ENCODE peak calls at places on chromosomes 6 and 20, in five cellular contexts. L is AG04450; U is gastrocnemius medialis; X is CD8-positive, alpha-beta T cell; V is cardiac muscle cell. R is an unnamed sample. For H3K27me3, the result is how much of the 10 kb centered on the place peaks cover.

GRCh38 chr20:16528078-16528477 is 45.2 kb downstream of the KIF16B start:
- DNase-seq in L (peak), U (peak), X (no peak), V (peak), R (no peak)

GRCh38 chr20:46594725-46595124 is 44.3 kb upstream of the OCSTAMP start:
- DNase-seq in L (no peak), U (no peak), X (no peak), V (no peak), R (no peak)

GRCh38 chr6:39566381-39566934 is 158.8 kb downstream of the KIF6 start:
- DNase-seq in L (no peak), U (no peak), X (no peak), V (no peak), R (no peak)

GRCh38 chr20:62285722-62286121 is 17.1 kb upstream of the ADRM1 start:
- DNase-seq in L (no peak), U (no peak), X (no peak), V (no peak), R (no peak)

GRCh38 chr20:48818481-48818987 is 9.3 kb downstream of the PREX1 start:
- DNase-seq in L (no peak), U (no peak), X (peak), V (no peak), R (no peak)

GRCh38 chr6:28771401-28772267 is 152.2 kb downstream of the TRIM27 start:
- DNase-seq in L (no peak), U (no peak), X (no peak), V (no peak), R (no peak)

GRCh38 chr6:13491538-13491937 is 4.1 kb upstream of the GFOD1 start:
- DNase-seq in L (no peak), U (no peak), X (no peak), V (no peak), R (no peak)

GRCh38 chr6:1592852-1593251 is 16.9 kb upstream of the FOXC1 start:
- DNase-seq in L (no peak), U (no peak), X (no peak), V (no peak), R (no peak)

GRCh38 chr20:61252601-61253263 is 671 bp downstream of the CDH4 start:
- DNase-seq in L (no peak), U (no peak), X (no peak), V (peak), R (peak)

GRCh38 chr20:51800769-51801219 is 1.5 kb downstream of the SALL4 start:
- DNase-seq in L (no peak), U (no peak), X (no peak), V (peak), R (peak)

DNA sequence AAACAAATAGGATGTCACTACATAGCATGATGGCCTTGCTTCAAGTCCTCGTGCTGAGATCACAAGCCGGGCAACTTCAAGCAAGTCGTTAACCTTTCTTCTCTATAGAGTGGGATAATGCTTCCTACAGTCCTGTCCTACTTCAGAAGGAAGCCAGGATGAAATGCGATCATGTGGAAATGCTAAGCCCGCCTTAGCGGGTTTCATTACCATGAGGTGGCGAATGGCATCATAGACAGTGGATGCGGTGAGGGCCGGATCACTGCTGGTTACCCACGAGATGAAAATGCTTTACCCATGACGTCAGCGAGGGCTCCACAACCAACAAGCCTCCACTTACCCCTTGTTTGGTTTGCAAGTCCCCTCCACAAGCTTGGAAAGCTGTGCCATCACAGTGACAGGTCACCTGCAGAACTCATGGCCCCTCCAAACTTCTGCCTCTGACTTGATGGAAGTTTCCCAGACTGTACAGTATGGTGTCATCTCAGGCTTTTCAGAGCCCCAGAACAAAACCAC is 206.4 kb downstream of the TBXT start:
- DNase-seq in L (no peak), U (no peak), X (no peak), V (no peak), R (no peak)
- H3K27me3 ChIP-seq in L (under half), U (under half), X (under half), V (under half), R (under half)

GRCh38 chr6:25086500-25087091 is 150.8 kb upstream of the RIPOR2 start:
- DNase-seq in L (no peak), U (no peak), X (no peak), V (no peak), R (no peak)
- H3K4me3 ChIP-seq in L (no peak), U (no peak), X (no peak), V (no peak), R (no peak)

GRCh38 chr6:41345901-41346300 is 10.5 kb downstream of the NCR2 start:
- DNase-seq in L (no peak), U (no peak), X (no peak), V (no peak), R (no peak)

GRCh38 chr6:41346435-41346834 is 11.0 kb downstream of the NCR2 start:
- DNase-seq in L (no peak), U (no peak), X (no peak), V (peak), R (no peak)

GRCh38 chr6:41343641-41344187 is 8.3 kb downstream of the NCR2 start:
- DNase-seq in L (no peak), U (no peak), X (no peak), V (no peak), R (no peak)

GRCh38 chr6:41342241-41342640 is 6.8 kb downstream of the NCR2 start:
- DNase-seq in L (no peak), U (no peak), X (no peak), V (no peak), R (no peak)

DNA sequence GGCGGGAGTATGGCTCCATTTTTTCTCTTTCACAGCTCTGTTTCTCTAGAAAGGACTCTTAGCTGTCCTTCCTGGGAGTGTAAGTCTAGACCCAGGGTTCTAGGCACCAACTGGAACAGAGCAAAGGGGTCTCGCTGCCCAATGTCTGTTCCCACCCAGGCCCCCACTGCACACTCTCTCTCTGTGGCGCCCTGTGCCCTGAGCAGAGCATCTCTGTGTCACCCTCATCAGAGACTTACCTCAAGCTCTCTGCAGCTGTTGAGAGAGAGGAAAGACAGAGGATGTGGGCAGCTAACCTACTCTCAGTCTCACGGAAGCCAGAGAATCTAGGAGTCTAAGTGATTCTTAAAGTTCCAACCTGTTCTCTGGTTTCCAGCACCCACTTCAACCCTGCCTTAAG is 9.5 kb downstream of the NCR2 start:
- DNase-seq in L (no peak), U (no peak), X (peak), V (no peak), R (no peak)
- H3K27me3 ChIP-seq in L (under half), U (under half), X (under half), V (under half), R (under half)

GRCh38 chr6:109007521-109007920 is 87.1 kb downstream of the SESN1 start:
- DNase-seq in L (no peak), U (no peak), X (no peak), V (no peak), R (no peak)

GRCh38 chr6:109006818-109007217 is 87.8 kb downstream of the SESN1 start:
- DNase-seq in L (no peak), U (no peak), X (no peak), V (no peak), R (no peak)

GRCh38 chr6:109008951-109009760 is 85.5 kb downstream of the SESN1 start:
- DNase-seq in L (peak), U (peak), X (peak), V (peak), R (peak)

GRCh38 chr6:109008537-109008950 is 86.1 kb downstream of the SESN1 start:
- DNase-seq in L (no peak), U (no peak), X (no peak), V (peak), R (no peak)

GRCh38 chr6:109008061-109008460 is 86.6 kb downstream of the SESN1 start:
- DNase-seq in L (no peak), U (no peak), X (no peak), V (no peak), R (no peak)
- H3K4me3 ChIP-seq in L (peak), U (peak), X (peak), V (peak), R (no peak)

DNA sequence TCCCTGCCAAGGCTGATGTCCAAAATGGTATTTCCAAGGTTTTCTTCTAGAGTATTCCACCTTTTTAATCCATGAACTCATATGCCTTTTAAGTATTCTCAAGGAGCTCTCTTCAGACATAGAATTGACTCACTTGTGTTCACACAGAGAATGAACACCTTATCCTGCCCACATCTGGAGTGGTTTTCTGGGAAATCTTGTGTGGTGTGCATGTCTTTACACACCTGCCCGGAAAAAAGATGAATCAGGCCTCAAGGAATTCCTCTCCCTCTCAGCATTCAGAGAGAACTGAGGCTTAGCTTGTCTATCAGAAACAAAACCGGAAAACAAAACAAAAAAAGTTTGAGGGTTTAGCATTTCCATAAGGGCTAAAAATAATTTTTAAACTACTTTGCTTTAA is 148.8 kb downstream of the TFAP2A start:
- DNase-seq in L (no peak), U (no peak), X (no peak), V (no peak), R (no peak)
- H3K27me3 ChIP-seq in L (under half), U (under half), X (under half), V (under half), R (under half)

DNA sequence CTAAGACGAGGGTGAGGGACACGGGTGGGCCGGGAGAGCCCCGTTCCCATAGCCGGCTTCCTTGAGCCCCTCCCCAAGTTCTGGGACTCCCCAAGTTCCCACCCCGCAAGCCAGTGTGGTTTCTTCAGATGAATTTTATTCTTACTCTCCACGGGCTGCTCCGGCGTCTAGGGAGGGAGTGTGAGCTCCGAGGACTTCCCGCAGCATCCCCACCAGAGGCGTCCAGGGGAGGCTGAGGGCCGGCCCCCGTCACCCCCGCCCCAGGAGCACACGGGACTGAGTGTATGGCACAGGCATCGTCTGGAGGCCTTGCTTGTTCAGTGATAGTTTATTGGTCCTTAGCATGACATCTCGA is 10.0 kb upstream of the SLC4A11 start:
- DNase-seq in L (no peak), U (no peak), X (no peak), V (no peak), R (peak)
- H3K4me3 ChIP-seq in L (no peak), U (peak), X (no peak), V (no peak), R (peak)

GRCh38 chr20:53283011-53283410 is 310.6 kb downstream of the ZNF217 start:
- DNase-seq in L (no peak), U (no peak), X (no peak), V (no peak), R (no peak)
- H3K27me3 ChIP-seq in L (under half), U (under half), X (under half), V (under half), R (under half)

DNA sequence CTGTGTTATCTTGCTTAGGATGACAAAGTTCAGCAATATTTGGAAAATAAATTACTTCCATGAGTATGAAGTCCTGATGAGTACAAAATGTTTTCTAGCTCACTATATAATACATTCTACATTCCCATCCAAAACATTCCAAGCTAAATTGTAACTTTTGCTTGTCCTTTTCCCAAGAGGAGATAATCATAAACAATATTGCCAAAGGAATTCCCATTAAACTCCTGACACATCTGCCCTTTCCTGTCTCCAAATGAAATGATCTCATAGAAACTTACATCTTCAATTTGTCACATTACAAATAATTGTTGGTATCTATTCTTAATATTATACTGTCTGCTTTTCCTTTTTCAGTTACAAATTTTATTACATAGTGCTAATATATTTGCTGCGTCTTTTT is 20.4 kb upstream of the SENP6 start:
- DNase-seq in L (no peak), U (no peak), X (no peak), V (no peak), R (no peak)
- H3K4me3 ChIP-seq in L (no peak), U (no peak), X (no peak), V (no peak), R (no peak)